ENCODE peak calls at places on chromosomes 11 and 22, in five cellular contexts. S is fibroblast of mammary gland, P is endodermal cell, O is GM12878, Y is neural progenitor cell. D is an unnamed sample.

GRCh38 chr11:34213366-34213765 is 107.9 kb downstream of the NAT10 start:
- DNase-seq in S (peak; percentile 27), P (no peak), O (no peak), Y (no peak), D (no peak)

GRCh38 chr22:32265882-32266767 is 11.0 kb upstream of the SLC5A4 start:
- DNase-seq in S (peak; percentile 72), P (peak; percentile 84), O (no peak), Y (peak; percentile 85), D (peak; percentile 10)

GRCh38 chr11:69352715-69353325 is 58.9 kb downstream of the MYEOV start:
- DNase-seq in S (peak; percentile 98), P (peak; percentile 46), O (no peak), Y (no peak), D (no peak)

GRCh38 chr11:30377347-30377746 is 54.4 kb downstream of the ARL14EP start:
- DNase-seq in S (no peak), P (no peak), O (no peak), Y (no peak), D (no peak)

GRCh38 chr11:68383976-68384501 is 71.6 kb downstream of the LRP5 start:
- DNase-seq in S (peak; percentile 35), P (peak; percentile 94), O (no peak), Y (peak; percentile 72), D (no peak)

GRCh38 chr11:58286249-58286648 is 18.2 kb upstream of the OR10W1 start:
- DNase-seq in S (peak; percentile 47), P (peak; percentile 52), O (no peak), Y (peak; percentile 59), D (no peak)

GRCh38 chr22:36055376-36056310 is 27.0 kb upstream of the RBFOX2 start:
- DNase-seq in S (peak; percentile 54), P (no peak), O (no peak), Y (no peak), D (no peak)

GRCh38 chr11:132111781-132112380 is 741.5 kb downstream of the NTM start:
- DNase-seq in S (peak; percentile 90), P (no peak), O (no peak), Y (no peak), D (no peak)

GRCh38 chr11:27933992-27934829 is 173.7 kb downstream of the KIF18A start:
- DNase-seq in S (peak; percentile 89), P (peak; percentile 80), O (no peak), Y (no peak), D (no peak)

GRCh38 chr11:40819230-40819629 is 640.2 kb downstream of the LRRC4C start:
- DNase-seq in S (no peak), P (peak; percentile 52), O (no peak), Y (peak; percentile 6), D (no peak)

GRCh38 chr11:20156876-20157613 is 3.2 kb downstream of the DBX1 start:
- DNase-seq in S (no peak), P (peak; percentile 80), O (no peak), Y (peak; percentile 83), D (peak; percentile 15)

GRCh38 chr22:37351268-37351667 is 69.0 kb downstream of the CYTH4 start:
- DNase-seq in S (no peak), P (no peak), O (no peak), Y (no peak), D (no peak)
- TF ChIP-seq CTCF in S (no peak), P (peak; percentile 20), O (no peak), Y (no peak), D (no peak)

DNA sequence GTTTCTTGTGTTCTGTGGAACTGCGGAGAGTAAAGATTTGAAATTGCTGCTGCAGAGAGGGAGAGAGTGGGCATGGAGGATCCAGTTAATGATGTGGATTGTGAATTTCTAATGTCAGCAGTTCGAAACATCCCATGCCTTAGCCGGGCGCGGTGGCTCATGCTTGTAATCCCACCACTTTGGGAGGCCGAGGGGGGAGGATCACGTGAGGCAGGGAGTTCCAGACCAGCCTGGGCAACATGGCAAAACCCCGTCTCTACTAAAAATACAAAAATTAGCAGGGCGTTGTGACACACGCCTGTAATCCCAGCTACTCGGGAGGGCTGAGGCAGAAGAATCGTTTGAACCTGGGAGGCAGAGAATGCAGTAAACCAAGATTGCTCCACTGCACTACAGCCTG is 1.1 kb upstream of the CAVIN3 start:
- DNase-seq in S (peak; percentile 21), P (peak; percentile 51), O (no peak), Y (peak; percentile 14), D (no peak)
- H3K4me3 ChIP-seq in S (peak overlapping the region; percentile 88), P (peak overlapping the region; percentile 94), O (no peak overlapping the region), Y (no peak overlapping the region), D (no peak overlapping the region)

DNA sequence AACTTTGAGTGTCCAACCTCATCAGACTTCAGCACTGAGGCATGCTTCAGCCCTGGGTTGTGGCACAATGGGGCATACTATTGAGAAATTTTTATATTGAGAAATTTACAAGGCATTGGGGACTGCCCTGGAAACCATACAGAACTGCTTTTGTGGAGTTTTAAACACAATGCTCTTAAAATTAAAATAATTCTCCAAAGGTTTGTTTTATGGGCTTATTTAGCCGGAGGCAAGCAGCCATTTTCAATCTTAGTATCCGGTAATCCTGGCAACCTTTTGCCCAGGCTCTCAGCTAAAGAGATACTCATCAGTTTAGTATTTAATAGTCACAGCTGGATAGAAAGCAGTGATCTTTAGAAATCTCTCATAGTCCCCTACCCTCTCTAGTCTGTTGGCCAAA is 3.1 kb upstream of the EXPH5 start:
- DNase-seq in S (no peak), P (no peak), O (no peak), Y (no peak), D (no peak)
- TF ChIP-seq CTCF in S (no peak), P (no peak), O (no peak), Y (no peak), D (no peak)

GRCh38 chr11:22192289-22192641 is 620 bp upstream of the ANO5 start:
- DNase-seq in S (no peak), P (peak; percentile 86), O (no peak), Y (peak; percentile 61), D (no peak)

GRCh38 chr11:22194907-22195306 is 2.0 kb downstream of the ANO5 start:
- DNase-seq in S (no peak), P (no peak), O (no peak), Y (no peak), D (no peak)

GRCh38 chr11:22190827-22191463 is 1.9 kb upstream of the ANO5 start:
- DNase-seq in S (no peak), P (no peak), O (peak; percentile 19), Y (no peak), D (no peak)

GRCh38 chr11:22193348-22194051 is 615 bp downstream of the ANO5 start:
- DNase-seq in S (no peak), P (peak; percentile 85), O (no peak), Y (peak; percentile 69), D (no peak)

GRCh38 chr11:22192642-22193347 is at the start of gene ANO5:
- DNase-seq in S (no peak), P (peak; percentile 93), O (no peak), Y (peak; percentile 87), D (no peak)
- H3K4me3 ChIP-seq in S (no peak within 1 kb of the TSS), P (peak within 1 kb of the TSS; percentile 85), O (peak within 1 kb of the TSS; percentile 60), Y (peak within 1 kb of the TSS; percentile 73), D (peak within 1 kb of the TSS; percentile 55)

GRCh38 chr11:106276126-106276525 is 198.7 kb downstream of the AASDHPPT start:
- DNase-seq in S (peak; percentile 30), P (no peak), O (no peak), Y (no peak), D (no peak)
- TF ChIP-seq CTCF in S (no peak), P (no peak), O (no peak), Y (no peak), D (no peak)

DNA sequence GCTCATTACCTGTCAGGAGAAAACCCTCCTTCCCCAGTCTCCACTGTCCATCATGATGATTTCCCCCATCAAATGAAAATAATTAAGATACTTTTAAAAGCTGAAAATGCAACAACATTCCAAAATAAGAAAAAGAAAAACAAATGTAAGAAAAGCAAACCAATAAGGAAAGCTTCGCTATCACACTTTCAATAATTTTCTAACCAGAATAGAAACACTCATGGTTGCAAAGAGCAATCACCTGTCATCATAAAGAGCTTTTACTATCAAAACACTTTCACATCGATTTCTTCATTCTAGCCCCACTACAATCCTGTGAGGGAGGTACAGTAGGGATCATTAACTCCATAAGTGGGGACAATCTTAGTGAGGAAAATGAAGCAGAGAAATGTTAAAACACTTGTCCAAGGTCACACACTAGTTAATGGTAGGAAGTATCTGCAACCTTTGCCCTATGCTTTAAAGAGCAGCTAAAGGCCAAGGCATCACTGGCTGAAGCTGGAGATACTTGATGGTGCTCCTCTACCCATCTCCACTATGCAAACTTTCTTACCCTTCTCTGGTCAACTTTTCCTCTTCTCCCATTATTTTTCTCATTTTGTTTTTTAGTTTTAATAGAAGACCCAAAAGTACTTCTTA is 2.6 kb downstream of the RBM4B start:
- DNase-seq in S (no peak), P (no peak), O (no peak), Y (no peak), D (no peak)
- H3K4me3 ChIP-seq in S (no peak overlapping the region), P (peak overlapping the region; percentile 97), O (peak overlapping the region; percentile 1), Y (peak overlapping the region; percentile 66), D (no peak overlapping the region)

D was measured in GM12864.